ENCODE peak calls at places on chromosomes 3 and 15, in seven cellular contexts. G is psoas muscle, P is Calu3, H is uterus, O is colonic mucosa, B is GM12865, Y is A549. M is an unnamed sample.

GRCh38 chr15:61275901-61276300 is 46.8 kb upstream of the RORA start:
- DNase-seq in G (no peak), P (no peak), H (no peak), O (no peak), B (no peak), Y (no peak), M (no peak)

GRCh38 chr3:28575100-28575747 is 226.6 kb upstream of the AZI2 start:
- DNase-seq in G (peak), P (no peak), H (no peak), O (no peak), B (no peak), Y (no peak), M (no peak)

GRCh38 chr15:68888419-68888818 is 41.9 kb upstream of the SPESP1 start:
- DNase-seq in G (no peak), P (no peak), H (no peak), O (no peak), B (no peak), Y (no peak), M (peak)

GRCh38 chr15:29815000-29815704 is 7.1 kb downstream of the TJP1 start:
- DNase-seq in G (no peak), P (no peak), H (no peak), O (no peak), B (no peak), Y (no peak), M (no peak)

GRCh38 chr3:161230621-161231195 is 9.6 kb downstream of the NMD3 start:
- DNase-seq in G (no peak), P (no peak), H (no peak), O (no peak), B (no peak), Y (no peak), M (no peak)

GRCh38 chr3:49653016-49653415 is 21.1 kb upstream of the APEH start:
- DNase-seq in G (peak), P (no peak), H (no peak), O (no peak), B (no peak), Y (no peak), M (no peak)

GRCh38 chr3:161498259-161498921 is 1.8 kb downstream of the OTOL1 start:
- DNase-seq in G (no peak), P (no peak), H (no peak), O (no peak), B (no peak), Y (no peak), M (no peak)

GRCh38 chr15:33515121-33515520 is 204.4 kb downstream of the RYR3 start:
- DNase-seq in G (no peak), P (no peak), H (no peak), O (no peak), B (no peak), Y (no peak), M (no peak)

GRCh38 chr15:67550522-67550921 is 8.0 kb downstream of the MAP2K5 start:
- DNase-seq in G (no peak), P (no peak), H (no peak), O (no peak), B (no peak), Y (no peak), M (no peak)

GRCh38 chr15:27028836-27029482 is 58.0 kb downstream of the GABRG3 start:
- DNase-seq in G (no peak), P (no peak), H (no peak), O (no peak), B (no peak), Y (no peak), M (no peak)

GRCh38 chr3:157073810-157074209 is 86.1 kb downstream of the CCNL1 start:
- DNase-seq in G (no peak), P (no peak), H (no peak), O (no peak), B (no peak), Y (no peak), M (no peak)

GRCh38 chr15:64877435-64877834 is 34.3 kb upstream of the ANKDD1A start:
- DNase-seq in G (peak), P (no peak), H (peak), O (peak), B (no peak), Y (no peak), M (no peak)

GRCh38 chr15:77568014-77568959 is 64.4 kb downstream of the LINGO1 start:
- DNase-seq in G (no peak), P (no peak), H (no peak), O (no peak), B (no peak), Y (no peak), M (no peak)

GRCh38 chr3:136861890-136862610 is at the start of gene NCK1:
- DNase-seq in G (peak), P (peak), H (peak), O (peak), B (peak), Y (peak), M (peak)
- TF ChIP-seq CTCF in G (peak), P (no peak), H (no peak), O (no peak), B (no peak), Y (no peak), M (no peak)

GRCh38 chr3:70065666-70066253 is 66.2 kb downstream of the SAMMSON start:
- DNase-seq in G (no peak), P (peak), H (no peak), O (no peak), B (no peak), Y (peak), M (no peak)
- TF ChIP-seq CTCF in G (no peak), P (no peak), H (no peak), O (no peak), B (no peak), Y (peak), M (no peak)

DNA sequence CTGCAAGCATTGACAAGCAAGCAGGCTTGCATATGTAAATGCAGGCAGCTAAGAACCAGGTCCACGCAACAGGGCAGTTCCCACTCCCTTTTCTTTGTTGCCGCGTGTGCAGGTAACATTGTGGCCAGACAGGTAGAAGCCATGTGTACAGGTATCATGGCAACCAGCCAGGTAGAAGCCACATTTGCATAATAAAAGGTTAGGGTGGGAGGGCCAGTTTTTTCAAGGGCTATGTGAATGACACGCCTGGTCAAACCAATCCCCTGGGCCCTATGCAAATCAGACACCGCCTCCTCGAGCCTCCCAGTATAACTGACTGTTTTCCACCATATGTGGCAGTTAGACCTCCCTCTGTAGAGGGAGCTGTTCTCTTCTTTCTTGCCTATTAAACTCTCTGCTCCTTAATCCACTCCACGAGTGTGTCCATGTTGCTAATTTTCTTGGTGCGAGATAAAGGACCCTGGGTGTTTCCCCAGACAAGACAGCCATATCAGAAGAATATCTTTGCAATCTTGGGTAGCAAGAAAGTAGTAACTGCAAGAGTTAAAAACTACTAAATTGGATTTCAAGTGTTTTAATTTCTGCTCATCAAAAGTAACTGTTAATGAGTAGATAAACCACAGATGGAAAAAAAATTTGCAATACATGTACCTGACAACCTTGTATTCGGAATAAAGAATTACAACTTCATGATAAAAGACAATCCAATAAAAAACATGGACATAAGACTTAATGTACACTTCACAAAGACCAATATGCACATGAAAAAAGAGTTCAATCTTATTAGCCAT is 21.8 kb downstream of the PCOLCE2 start:
- DNase-seq in G (no peak), P (peak), H (no peak), O (no peak), B (no peak), Y (no peak), M (no peak)
- TF ChIP-seq CTCF in G (no peak), P (peak), H (no peak), O (no peak), B (no peak), Y (no peak), M (no peak)

DNA sequence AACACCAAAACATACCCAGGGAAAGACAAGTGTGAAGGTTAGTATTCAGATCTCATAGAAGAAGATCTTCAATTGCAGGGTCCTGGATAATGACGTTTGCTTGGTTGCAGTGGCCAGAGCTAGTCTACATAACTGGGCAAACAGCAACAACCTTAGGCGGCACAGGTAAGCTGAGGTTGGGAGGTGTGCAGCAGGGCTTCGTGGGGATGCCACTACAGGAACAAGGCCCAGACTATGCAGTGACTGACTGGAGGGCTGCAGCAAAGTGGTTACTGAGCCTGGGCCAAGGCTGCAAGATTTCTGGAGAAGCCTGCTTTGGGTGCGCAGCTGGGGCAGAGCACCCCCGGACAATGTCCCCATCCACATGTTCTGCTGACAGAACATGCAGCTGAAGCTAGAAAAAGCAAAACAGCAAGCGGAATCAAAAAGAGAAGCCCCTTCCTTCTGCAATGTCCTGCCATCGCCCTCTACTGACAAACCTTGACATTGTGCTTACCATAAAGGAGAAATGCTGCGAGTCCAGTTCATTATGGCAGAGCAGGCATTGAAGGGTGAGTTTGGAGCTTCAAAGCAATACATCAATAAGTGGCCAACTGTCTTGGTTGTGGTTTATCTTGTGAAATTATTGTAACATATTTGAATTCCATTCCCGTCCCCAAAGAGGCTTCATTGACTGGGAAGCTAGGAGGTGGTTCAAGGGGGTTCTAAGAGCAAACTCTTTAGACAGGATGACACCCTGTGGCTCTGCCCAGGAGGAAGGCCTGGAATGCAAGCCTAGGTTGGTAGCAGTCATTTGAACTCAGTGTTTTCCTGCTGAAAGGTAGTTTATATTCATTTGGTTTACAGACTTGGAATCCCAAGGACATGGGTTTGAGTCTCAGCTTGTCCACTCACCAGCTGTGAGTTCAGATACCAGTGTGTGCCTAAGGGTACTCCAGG is 217.0 kb downstream of the PDCD6IP start:
- DNase-seq in G (no peak), P (no peak), H (no peak), O (no peak), B (peak), Y (no peak), M (no peak)
- TF ChIP-seq CTCF in G (no peak), P (no peak), H (no peak), O (no peak), B (no peak), Y (peak), M (peak)